ENCODE peak calls at places on chromosomes 2 and 18, in seven cellular contexts. X, L, H, U, R, Q and K are unnamed samples.
A peak's percentile ranks its signal among the peaks of the same experiment; 100 is the strongest.

GRCh38 chr2:86785456-86785855 is 5.3 kb downstream of the CD8A start:
- DNase-seq in L (no peak), U (no peak), X (no peak), H (no peak), Q (no peak), R (no peak), K (no peak)

GRCh38 chr18:67608909-67609308 is 92.4 kb upstream of the DSEL start:
- DNase-seq in L (no peak), U (no peak), H (no peak), X (no peak), R (no peak), Q (peak; percentile 2), K (no peak)

GRCh38 chr2:174699993-174700766 is 64.1 kb downstream of the CHRNA1 start:
- DNase-seq in Q (peak; percentile 39), U (no peak), X (peak; percentile 27), H (no peak), R (no peak), L (no peak), K (no peak)

GRCh38 chr2:108594132-108594981 is 60.1 kb downstream of the LIMS1 start:
- DNase-seq in H (no peak), Q (peak; percentile 88), U (no peak), X (no peak), L (no peak), R (no peak), K (no peak)

GRCh38 chr2:19409001-19409400 is 50.6 kb upstream of the OSR1 start:
- DNase-seq in H (no peak), U (no peak), R (no peak), L (no peak), X (no peak), Q (no peak), K (no peak)

GRCh38 chr2:15846626-15847025 is 93.7 kb upstream of the MYCN start:
- DNase-seq in U (no peak), H (no peak), Q (no peak), L (no peak), X (no peak), R (no peak), K (no peak)

GRCh38 chr2:9897331-9897737 is 54.1 kb downstream of the TAF1B start:
- DNase-seq in L (peak; percentile 73), U (peak; percentile 66), X (no peak), Q (peak; percentile 89), H (peak; percentile 83), R (no peak), K (peak; percentile 47)

GRCh38 chr2:112790305-112790704 is 6.0 kb upstream of the IL1A start:
- DNase-seq in L (no peak), H (no peak), X (no peak), Q (no peak), R (no peak), U (no peak), K (no peak)

GRCh38 chr2:70656421-70657010 is 102.9 kb upstream of the TGFA start:
- DNase-seq in Q (no peak), H (no peak), L (no peak), X (peak; percentile 76), R (no peak), U (no peak), K (no peak)

GRCh38 chr18:79385749-79386341 is 9.9 kb upstream of the NFATC1 start:
- DNase-seq in R (no peak), L (no peak), Q (no peak), X (no peak), U (no peak), H (no peak), K (no peak)

GRCh38 chr18:61379827-61380226 is 46.6 kb downstream of the CDH20 start:
- DNase-seq in R (no peak), L (no peak), H (no peak), U (no peak), Q (no peak), X (no peak), K (no peak)

GRCh38 chr2:8654483-8654882 is 27.4 kb upstream of the ID2 start:
- DNase-seq in X (no peak), H (no peak), Q (no peak), U (no peak), R (no peak), L (no peak), K (no peak)

GRCh38 chr2:75517562-75518230 is 43.0 kb downstream of the EVA1A start:
- DNase-seq in U (no peak), L (no peak), H (no peak), R (no peak), X (no peak), Q (no peak), K (no peak)

GRCh38 chr2:75518638-75519465 is 41.9 kb downstream of the EVA1A start:
- DNase-seq in U (no peak), R (no peak), Q (no peak), L (no peak), H (no peak), X (no peak), K (no peak)

GRCh38 chr2:75513616-75514170 is 47.0 kb downstream of the EVA1A start:
- DNase-seq in X (no peak), H (no peak), Q (no peak), L (no peak), R (no peak), U (no peak), K (no peak)

GRCh38 chr2:75516378-75517122 is 44.2 kb downstream of the EVA1A start:
- DNase-seq in Q (no peak), L (no peak), R (no peak), U (no peak), X (no peak), H (no peak), K (peak; percentile 28)

GRCh38 chr2:75515584-75516368 is 45.0 kb downstream of the EVA1A start:
- DNase-seq in U (no peak), Q (no peak), L (no peak), H (no peak), X (no peak), R (no peak), K (no peak)
- H3K9me3 ChIP-seq in U (peaks cover 5% of the 10 kb centered on the region), Q (no peaks in the 10 kb centered on the region), L (peaks cover 14% of the 10 kb centered on the region), H (peaks cover 3% of the 10 kb centered on the region), X (no peaks in the 10 kb centered on the region), R (peaks cover 8% of the 10 kb centered on the region), K (peaks cover 3% of the 10 kb centered on the region)

GRCh38 chr2:238140721-238141540 is 2.5 kb downstream of the KLHL30 start:
- DNase-seq in L (no peak), H (no peak), X (no peak), U (no peak), Q (no peak), R (no peak), K (no peak)

GRCh38 chr2:238142382-238143205 is 4.1 kb downstream of the KLHL30 start:
- DNase-seq in X (no peak), R (no peak), U (no peak), H (no peak), L (no peak), Q (peak; percentile 89), K (no peak)

GRCh38 chr2:238143239-238143951 is 4.9 kb downstream of the KLHL30 start:
- DNase-seq in H (no peak), X (no peak), U (no peak), Q (peak; percentile 91), L (peak; percentile 88), R (no peak), K (no peak)

GRCh38 chr2:238139841-238140439 is 1.5 kb downstream of the KLHL30 start:
- DNase-seq in R (no peak), H (no peak), X (no peak), L (no peak), U (no peak), Q (no peak), K (no peak)

GRCh38 chr2:238141541-238142318 is 3.3 kb downstream of the KLHL30 start:
- DNase-seq in H (no peak), Q (peak; percentile 85), L (peak; percentile 73), U (peak; percentile 72), X (no peak), R (peak; percentile 75), K (peak; percentile 70)
- H3K4me1 ChIP-seq in H (no peaks in the 10 kb centered on the region), Q (peaks cover 55% of the 10 kb centered on the region), L (peaks cover 44% of the 10 kb centered on the region), U (no peaks in the 10 kb centered on the region), X (peaks cover 6% of the 10 kb centered on the region), R (peaks cover 19% of the 10 kb centered on the region), K (no peaks in the 10 kb centered on the region)

GRCh38 chr2:2731885-2732284 is 400.8 kb upstream of the MYT1L start:
- DNase-seq in R (no peak), X (no peak), H (no peak), U (no peak), Q (no peak), L (no peak), K (no peak)
- H3K9me3 ChIP-seq in R (no peaks in the 10 kb centered on the region), X (no peaks in the 10 kb centered on the region), H (no peaks in the 10 kb centered on the region), U (no peaks in the 10 kb centered on the region), Q (peaks cover 2% of the 10 kb centered on the region), L (no peaks in the 10 kb centered on the region), K (no peaks in the 10 kb centered on the region)

DNA sequence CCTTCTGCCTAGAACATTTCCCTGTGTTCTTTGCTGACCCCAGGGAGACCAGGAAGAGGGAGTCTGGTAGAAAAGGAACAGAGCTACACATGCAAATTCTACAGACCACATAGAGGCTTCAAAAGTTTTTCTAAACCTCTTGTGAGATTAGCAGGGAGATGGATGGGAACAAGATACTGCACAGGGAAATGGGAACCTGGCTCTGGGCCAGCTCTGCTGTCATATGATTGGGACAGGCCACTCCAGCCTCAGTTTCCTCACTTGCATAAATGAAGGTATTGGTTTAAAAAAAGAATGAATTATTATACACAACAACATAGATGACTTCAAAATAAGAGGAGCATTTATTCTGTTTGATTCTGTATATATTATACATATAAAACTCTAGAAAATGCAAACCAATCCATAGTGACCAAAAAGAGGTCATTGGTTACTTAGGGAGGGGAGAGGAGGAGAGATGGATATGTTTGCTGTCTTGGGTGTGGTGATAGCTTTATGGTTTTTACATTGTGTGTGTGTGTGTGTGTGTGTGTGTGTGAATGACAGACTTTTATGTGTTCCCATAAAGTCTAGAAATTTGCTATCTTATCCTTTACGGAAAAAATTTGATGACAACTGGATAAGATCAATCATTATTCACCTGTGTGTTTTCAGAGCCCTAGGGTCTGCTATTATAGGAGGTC is 115.5 kb downstream of the MGAT5 start:
- DNase-seq in U (no peak), L (no peak), X (no peak), R (no peak), Q (no peak), H (no peak), K (no peak)
- H3K4me1 ChIP-seq in U (peaks cover 10% of the 10 kb centered on the region), L (peaks cover 24% of the 10 kb centered on the region), X (peaks cover 21% of the 10 kb centered on the region), R (peaks cover 11% of the 10 kb centered on the region), Q (peaks cover 8% of the 10 kb centered on the region), H (peaks cover 25% of the 10 kb centered on the region), K (no peaks in the 10 kb centered on the region)

GRCh38 chr18:14924226-14924625 is 176.3 kb downstream of the ANKRD30B start:
- DNase-seq in R (no peak), Q (no peak), U (no peak), X (no peak), L (no peak), H (no peak), K (no peak)

GRCh38 chr18:14927701-14928100 is 179.7 kb downstream of the ANKRD30B start:
- DNase-seq in H (no peak), R (no peak), X (no peak), U (no peak), Q (no peak), L (no peak), K (no peak)

GRCh38 chr18:14922965-14923565 is 175.1 kb downstream of the ANKRD30B start:
- DNase-seq in X (no peak), L (no peak), U (no peak), Q (no peak), H (no peak), R (no peak), K (no peak)

GRCh38 chr18:14928396-14928795 is 180.4 kb downstream of the ANKRD30B start:
- DNase-seq in U (peak; percentile 60), X (no peak), Q (no peak), R (no peak), H (no peak), L (no peak), K (no peak)

GRCh38 chr18:14925281-14925709 is 177.3 kb downstream of the ANKRD30B start:
- DNase-seq in L (no peak), R (no peak), U (no peak), X (no peak), Q (no peak), H (no peak), K (no peak)
- H3K9me3 ChIP-seq in L (no peaks in the 10 kb centered on the region), R (no peaks in the 10 kb centered on the region), U (no peaks in the 10 kb centered on the region), X (no peaks in the 10 kb centered on the region), Q (peaks cover 5% of the 10 kb centered on the region), H (no peaks in the 10 kb centered on the region), K (no peaks in the 10 kb centered on the region)